ENCODE peak calls at places on chromosome 6, in nine cellular contexts. L, U, A, R, P, X, F, K and C are unnamed samples. For H3K27me3, H3K9me3 and H3K4me1, the result is how much of the 10 kb centered on the place peaks cover.

GRCh38 chr6:147397306-147397705 is 111.2 kb upstream of the SAMD5 start:
- DNase-seq in K (no peak), A (no peak), P (no peak), L (no peak), X (no peak), F (no peak), R (no peak), U (no peak), C (no peak)

GRCh38 chr6:43509142-43509983 is 783 bp downstream of the LRRC73 start:
- DNase-seq in X (no peak), F (no peak), R (no peak), K (peak), P (no peak), L (no peak), U (no peak), A (no peak), C (no peak)

GRCh38 chr6:74557236-74557635 is 648.6 kb downstream of the COL12A1 start:
- DNase-seq in U (no peak), P (no peak), L (no peak), A (no peak), X (no peak), R (no peak), F (no peak), K (no peak), C (no peak)

GRCh38 chr6:4413073-4413472 is 277.7 kb upstream of the ECI2 start:
- DNase-seq in K (no peak), L (peak), X (no peak), U (no peak), A (no peak), F (no peak), R (peak), P (no peak), C (no peak)

GRCh38 chr6:132401120-132401940 is at the start of gene MOXD1:
- DNase-seq in P (peak), X (no peak), A (peak), R (peak), K (peak), L (peak), U (peak), F (peak), C (no peak)

GRCh38 chr6:159727717-159728440 is 573 bp downstream of the WTAP start:
- DNase-seq in K (no peak), X (no peak), U (no peak), A (no peak), R (no peak), L (peak), P (no peak), F (no peak), C (no peak)

GRCh38 chr6:11851405-11851804 is 72.8 kb upstream of the ADTRP start:
- DNase-seq in F (no peak), U (peak), A (no peak), P (no peak), L (no peak), X (no peak), R (peak), K (no peak), C (no peak)

GRCh38 chr6:7632501-7633290 is 42.7 kb downstream of the SNRNP48 start:
- DNase-seq in K (no peak), U (no peak), A (no peak), X (no peak), L (peak), F (no peak), R (no peak), P (no peak), C (no peak)

GRCh38 chr6:40543776-40544175 is 43.4 kb downstream of the LRFN2 start:
- DNase-seq in A (no peak), U (no peak), X (no peak), F (no peak), P (no peak), R (no peak), K (no peak), L (no peak), C (no peak)

GRCh38 chr6:70651326-70651905 is 16.3 kb upstream of the SMAP1 start:
- DNase-seq in F (no peak), X (no peak), U (no peak), P (no peak), A (no peak), R (no peak), K (no peak), L (no peak), C (peak)

GRCh38 chr6:87722831-87723726 is 21.0 kb upstream of the AKIRIN2 start:
- DNase-seq in U (peak), A (peak), F (peak), K (peak), R (peak), L (peak), X (peak), P (peak), C (no peak)

GRCh38 chr6:6918216-6918983 is 189.4 kb upstream of the RREB1 start:
- DNase-seq in A (no peak), F (no peak), R (peak), P (no peak), L (peak), K (no peak), U (no peak), X (no peak), C (no peak)

GRCh38 chr6:20211037-20211940 is 980 bp downstream of the MBOAT1 start:
- DNase-seq in U (peak), A (no peak), F (peak), L (no peak), R (peak), K (no peak), X (no peak), P (peak), C (peak)

GRCh38 chr6:53302678-53303360 is 45.9 kb downstream of the ELOVL5 start:
- DNase-seq in L (peak), P (no peak), F (no peak), A (no peak), U (no peak), K (no peak), R (peak), X (no peak), C (peak)

GRCh38 chr6:52546678-52547077 is 30.2 kb downstream of the TRAM2 start:
- DNase-seq in K (no peak), A (no peak), F (no peak), X (no peak), U (no peak), R (no peak), P (no peak), L (no peak), C (no peak)

GRCh38 chr6:51959744-51960383 is 127.5 kb downstream of the PKHD1 start:
- DNase-seq in X (no peak), L (peak), U (peak), R (peak), K (peak), P (peak), A (peak), F (peak), C (no peak)

GRCh38 chr6:125639621-125640020 is 109.8 kb upstream of the HEY2 start:
- DNase-seq in F (no peak), R (no peak), X (no peak), A (no peak), K (no peak), L (peak), P (no peak), U (no peak), C (peak)

GRCh38 chr6:169852504-169853195 is 101.2 kb downstream of the ERMARD start:
- DNase-seq in P (no peak), L (no peak), F (peak), U (no peak), X (no peak), R (no peak), K (peak), A (no peak), C (no peak)

DNA sequence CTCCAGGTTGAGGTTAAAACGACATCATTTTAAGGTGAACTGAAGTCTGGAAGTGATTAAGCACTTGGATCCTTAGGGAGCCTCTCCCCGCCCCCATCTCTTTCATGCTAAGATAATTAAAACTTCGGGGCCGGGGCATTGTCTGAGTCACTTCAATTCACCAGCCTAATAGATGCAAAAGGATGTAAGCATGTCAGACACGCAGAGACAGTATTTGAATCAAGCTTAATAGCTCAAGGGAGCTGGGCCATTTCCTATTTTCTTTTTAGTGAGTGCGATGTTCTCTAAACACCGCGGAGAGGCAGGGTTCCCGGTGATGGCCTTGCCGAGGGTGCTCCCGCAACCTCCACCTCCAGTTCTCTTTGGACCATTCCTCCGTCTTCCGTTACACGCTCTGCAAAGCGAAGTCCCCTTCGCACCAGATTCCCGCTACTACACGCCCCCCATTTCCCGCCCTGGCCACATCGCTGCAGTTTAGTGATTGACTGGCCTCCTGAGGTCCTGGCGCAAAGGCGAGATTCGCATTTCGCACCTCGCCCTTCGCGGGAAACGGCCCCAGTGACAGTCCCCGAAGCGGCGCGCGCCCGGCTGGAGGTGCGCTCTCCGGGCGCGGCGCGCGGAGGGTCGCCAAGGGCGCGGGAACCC is 516 bp upstream of the IRF4 start:
- DNase-seq in X (no peak), L (no peak), F (no peak), A (no peak), K (no peak), P (peak), U (no peak), R (no peak), C (peak)
- H3K27me3 ChIP-seq in X (under half), L (half or more), F (half or more), A (half or more), K (under half), P (under half), U (under half), R (half or more), C (under half)

GRCh38 chr6:23562554-23562953 is 563.5 kb upstream of the NRSN1 start:
- DNase-seq in F (no peak), A (no peak), U (no peak), K (no peak), X (no peak), P (no peak), R (no peak), L (no peak), C (no peak)
- H3K9me3 ChIP-seq in F (under half), A (under half), U (under half), K (under half), X (under half), P (under half), R (under half), L (under half), C (under half)

GRCh38 chr6:1802495-1803395 is 193.0 kb downstream of the FOXC1 start:
- DNase-seq in L (peak), A (no peak), R (no peak), P (no peak), U (no peak), K (no peak), X (no peak), F (no peak), C (no peak)

GRCh38 chr6:1797801-1798200 is 188.1 kb downstream of the FOXC1 start:
- DNase-seq in L (peak), U (no peak), F (no peak), X (no peak), P (no peak), R (peak), K (no peak), A (no peak), C (no peak)

GRCh38 chr6:1798303-1798964 is 188.7 kb downstream of the FOXC1 start:
- DNase-seq in F (no peak), P (no peak), X (no peak), R (peak), U (no peak), A (no peak), L (peak), K (no peak), C (no peak)

GRCh38 chr6:1798965-1799325 is 189.2 kb downstream of the FOXC1 start:
- DNase-seq in L (no peak), A (no peak), F (no peak), P (no peak), X (no peak), U (no peak), K (no peak), R (no peak), C (no peak)

GRCh38 chr6:1801401-1801800 is 191.7 kb downstream of the FOXC1 start:
- DNase-seq in U (no peak), K (no peak), P (no peak), X (no peak), F (no peak), L (no peak), R (no peak), A (no peak), C (no peak)
- H3K4me1 ChIP-seq in U (under half), K (under half), P (under half), X (under half), F (under half), L (under half), R (under half), A (under half), C (under half)

GRCh38 chr6:100466410-100467143 is 1.9 kb upstream of the SIM1 start:
- DNase-seq in K (peak), A (no peak), F (no peak), R (no peak), L (no peak), X (no peak), P (peak), U (no peak), C (no peak)

GRCh38 chr6:100467144-100468012 is 2.7 kb upstream of the SIM1 start:
- DNase-seq in X (no peak), P (peak), L (no peak), R (no peak), A (no peak), K (peak), U (no peak), F (no peak), C (no peak)

GRCh38 chr6:100464910-100465700 is at the start of gene SIM1:
- DNase-seq in P (peak), L (peak), K (peak), F (no peak), A (peak), U (no peak), X (no peak), R (peak), C (no peak)

GRCh38 chr6:100464162-100464851 is 414 bp downstream of the SIM1 start:
- DNase-seq in P (peak), R (no peak), A (no peak), X (no peak), F (no peak), L (no peak), U (no peak), K (peak), C (no peak)

DNA sequence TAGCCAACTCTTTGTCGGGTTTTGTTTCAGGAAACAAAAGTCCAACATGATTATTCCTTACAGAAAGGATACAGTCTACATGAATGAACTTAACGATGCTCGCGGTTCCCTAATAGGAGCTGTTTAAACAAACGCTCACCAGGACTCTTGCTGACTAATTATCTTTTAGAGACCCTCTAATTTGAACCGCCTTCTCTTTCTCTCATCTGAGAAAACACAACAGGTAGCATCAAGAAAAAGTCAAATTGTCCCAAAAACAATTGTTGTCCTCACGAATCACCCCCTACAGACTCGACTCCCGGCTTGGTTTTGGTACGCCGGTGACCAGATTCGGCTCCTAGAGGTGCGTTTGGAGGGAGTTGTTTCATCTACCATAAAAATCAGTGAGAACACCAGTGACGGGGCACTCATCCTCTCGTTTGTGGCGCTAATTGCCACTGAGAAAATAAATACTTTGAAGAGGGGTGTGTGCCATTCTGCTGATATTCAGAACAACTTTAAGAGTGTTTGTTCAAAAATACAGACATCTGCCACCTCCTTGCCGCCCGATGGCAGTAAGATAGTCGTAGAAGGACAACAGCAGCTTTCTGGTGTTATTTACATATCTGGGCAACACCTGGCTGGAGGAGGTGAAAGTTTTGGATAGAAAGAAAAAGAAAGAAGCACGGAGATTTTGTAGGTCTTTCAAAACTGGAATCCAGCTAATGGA is 1.1 kb upstream of the SIM1 start:
- DNase-seq in K (no peak), R (no peak), P (no peak), X (no peak), L (no peak), F (no peak), A (no peak), U (no peak), C (no peak)
- H3K27me3 ChIP-seq in K (under half), R (half or more), P (half or more), X (under half), L (half or more), F (half or more), A (half or more), U (under half), C (half or more)

GRCh38 chr6:42271834-42272805 is 54.5 kb upstream of the MRPS10 start:
- DNase-seq in L (no peak), A (no peak), P (no peak), R (peak), U (no peak), F (no peak), X (no peak), K (no peak), C (no peak)
- H3K9me3 ChIP-seq in L (under half), A (under half), P (under half), R (under half), U (under half), F (under half), X (under half), K (under half), C (under half)

DNA sequence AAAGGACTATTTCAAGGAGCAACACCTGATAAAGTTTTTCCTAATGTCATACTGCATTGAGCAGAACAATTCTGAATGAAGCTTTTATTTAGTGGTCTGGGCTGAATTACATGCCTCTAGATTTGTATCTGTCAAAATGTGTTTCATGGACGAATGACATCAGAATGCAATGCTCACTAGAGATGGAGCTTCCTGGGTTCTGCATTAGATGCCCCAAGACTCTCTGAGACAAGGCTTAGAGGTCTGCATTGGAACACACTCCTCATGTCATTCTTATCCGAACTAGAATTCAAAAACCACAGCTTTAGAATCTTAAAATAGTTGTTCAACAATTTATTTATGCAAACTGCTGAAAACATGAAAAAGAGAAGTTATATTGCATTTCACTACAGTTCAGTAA is 62.0 kb downstream of the SYNE1 start:
- DNase-seq in K (no peak), X (no peak), U (no peak), P (no peak), R (no peak), F (no peak), A (no peak), L (no peak), C (no peak)
- H3K4me1 ChIP-seq in K (under half), X (under half), U (under half), P (under half), R (under half), F (under half), A (under half), L (under half), C (under half)

DNA sequence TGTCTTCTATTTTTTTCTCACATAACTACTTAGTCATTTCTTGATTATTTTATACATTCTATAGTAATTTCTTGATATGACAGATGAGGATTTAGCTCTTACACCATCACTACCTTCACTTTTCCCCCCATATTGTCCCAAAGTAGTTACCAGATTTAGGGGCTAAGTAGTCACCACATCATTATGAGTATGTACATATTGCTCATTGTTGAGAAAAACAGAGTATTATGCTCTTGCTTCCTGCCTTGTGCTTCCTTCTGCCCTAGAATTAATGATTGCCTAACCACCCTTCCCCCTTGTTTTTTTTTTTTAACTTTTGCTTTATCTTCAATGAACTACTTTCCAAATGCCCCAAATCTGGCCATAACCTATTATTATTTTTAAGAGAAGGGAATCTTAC is 6.8 kb upstream of the HLA-B start:
- DNase-seq in L (no peak), P (no peak), R (no peak), F (no peak), X (no peak), A (no peak), U (no peak), K (no peak), C (no peak)
- H3K27me3 ChIP-seq in L (half or more), P (under half), R (under half), F (under half), X (under half), A (under half), U (under half), K (under half), C (under half)